ENCODE peak calls at places on chromosomes 7 and 10, in six cellular contexts. A, E, U, M, B and I are unnamed samples.

GRCh38 chr7:15829689-15830088 is 143.2 kb upstream of the MEOX2 start:
- DNase-seq in E (no peak), B (no peak), U (no peak), A (peak; percentile 78), M (no peak), I (no peak)

GRCh38 chr7:150968056-150968455 is 10.1 kb downstream of the KCNH2 start:
- DNase-seq in B (peak; percentile 68), E (no peak), A (no peak), M (no peak), U (no peak), I (no peak)

GRCh38 chr7:26675143-26675887 is 189.1 kb downstream of the SKAP2 start:
- DNase-seq in U (no peak), M (no peak), B (no peak), E (peak; percentile 72), A (no peak), I (no peak)

GRCh38 chr7:22142593-22142992 is 196.9 kb upstream of the CDCA7L start:
- DNase-seq in A (no peak), E (no peak), M (no peak), U (no peak), B (no peak), I (no peak)

GRCh38 chr7:3844545-3845151 is 543.6 kb downstream of the SDK1 start:
- DNase-seq in B (no peak), A (no peak), E (no peak), U (no peak), M (no peak), I (no peak)

GRCh38 chr7:78768859-78769258 is 684.6 kb downstream of the MAGI2 start:
- DNase-seq in B (no peak), U (no peak), M (peak; percentile 16), E (peak; percentile 31), A (no peak), I (no peak)

GRCh38 chr7:78499966-78500365 is 701.4 kb downstream of the PHTF2 start:
- DNase-seq in A (no peak), B (no peak), M (no peak), E (peak; percentile 69), U (no peak), I (no peak)

GRCh38 chr7:41582116-41582515 is 120.8 kb downstream of the INHBA start:
- DNase-seq in B (no peak), A (no peak), M (no peak), U (no peak), E (no peak), I (no peak)

GRCh38 chr7:114628362-114628761 is 213.7 kb downstream of the FOXP2 start:
- DNase-seq in A (no peak), B (no peak), M (no peak), U (no peak), E (no peak), I (no peak)

GRCh38 chr7:2094454-2095039 is 138.2 kb downstream of the MAD1L1 start:
- DNase-seq in A (no peak), U (no peak), E (no peak), M (no peak), B (no peak), I (no peak)

GRCh38 chr7:408651-409343 is 110.8 kb downstream of the PDGFA start:
- DNase-seq in B (peak; percentile 19), M (no peak), A (peak; percentile 40), U (no peak), E (no peak), I (no peak)

GRCh38 chr7:101630591-101630990 is 1.5 kb upstream of the MYL10 start:
- DNase-seq in U (no peak), B (no peak), A (no peak), E (peak; percentile 69), M (no peak), I (no peak)

GRCh38 chr7:68247566-68247965 is 1250.9 kb downstream of the TYW1 start:
- DNase-seq in B (no peak), M (no peak), E (no peak), U (no peak), A (no peak), I (no peak)

GRCh38 chr7:75639071-75639892 is 99.5 kb downstream of the HIP1 start:
- DNase-seq in M (peak; percentile 49), E (peak; percentile 57), U (peak; percentile 48), A (peak; percentile 65), B (peak; percentile 69), I (peak; percentile 74)

GRCh38 chr10:82811621-82812020 is 936.6 kb downstream of the NRG3 start:
- DNase-seq in M (no peak), B (no peak), E (peak; percentile 32), A (no peak), U (peak; percentile 7), I (no peak)

GRCh38 chr7:24402655-24403054 is 118.7 kb downstream of the NPY start:
- DNase-seq in E (no peak), A (no peak), M (no peak), B (no peak), U (no peak), I (no peak)

GRCh38 chr10:102781921-102782542 is 38.3 kb downstream of the WBP1L start:
- DNase-seq in M (no peak), A (no peak), B (no peak), E (peak; percentile 55), U (no peak), I (no peak)